ENCODE peak calls at places on chromosomes 2 and 18, in four cellular contexts. One of them, this sample, is unnamed.

GRCh38 chr18:3093624-3094354 is 80.8 kb upstream of the LPIN2 start:
- DNase-seq in pancreas: no peak
- DNase-seq in DND-41: no peak
- DNase-seq in lower lobe of right lung: no peak
- DNase-seq in this sample: no peak

GRCh38 chr2:164859251-164859818 is 17.7 kb upstream of the COBLL1 start:
- DNase-seq in pancreas: no peak
- DNase-seq in DND-41: no peak
- DNase-seq in lower lobe of right lung: no peak
- DNase-seq in this sample: no peak

GRCh38 chr2:230060672-230061293 is 7.9 kb downstream of the SLC16A14 start:
- DNase-seq in pancreas: no peak
- DNase-seq in DND-41: peak
- DNase-seq in lower lobe of right lung: no peak
- DNase-seq in this sample: no peak

GRCh38 chr18:24987933-24988840 is 363.8 kb downstream of the ZNF521 start:
- DNase-seq in pancreas: no peak
- DNase-seq in DND-41: no peak
- DNase-seq in lower lobe of right lung: no peak
- DNase-seq in this sample: no peak

GRCh38 chr2:191318037-191318728 is 73.0 kb downstream of the MYO1B start:
- DNase-seq in pancreas: no peak
- DNase-seq in DND-41: peak
- DNase-seq in lower lobe of right lung: no peak
- DNase-seq in this sample: no peak

GRCh38 chr18:78732273-78733210 is 247.1 kb upstream of the SALL3 start:
- DNase-seq in pancreas: no peak
- DNase-seq in DND-41: no peak
- DNase-seq in lower lobe of right lung: no peak
- DNase-seq in this sample: no peak

GRCh38 chr2:172339431-172340010 is 87.9 kb upstream of the ITGA6 start:
- DNase-seq in pancreas: no peak
- DNase-seq in DND-41: peak
- DNase-seq in lower lobe of right lung: no peak
- DNase-seq in this sample: no peak

GRCh38 chr2:152613235-152613634 is 104.0 kb downstream of the PRPF40A start:
- DNase-seq in pancreas: no peak
- DNase-seq in DND-41: no peak
- DNase-seq in lower lobe of right lung: no peak
- DNase-seq in this sample: peak

GRCh38 chr2:159035790-159036411 is 67.5 kb downstream of the TANC1 start:
- DNase-seq in pancreas: no peak
- DNase-seq in DND-41: peak
- DNase-seq in lower lobe of right lung: no peak
- DNase-seq in this sample: peak

GRCh38 chr18:51621103-51621969 is 423.9 kb upstream of the MEX3C start:
- DNase-seq in pancreas: peak
- DNase-seq in DND-41: peak
- DNase-seq in lower lobe of right lung: peak
- DNase-seq in this sample: peak
- H3K4me3 ChIP-seq in pancreas: no peak
- H3K4me3 ChIP-seq in DND-41: no peak
- H3K4me3 ChIP-seq in lower lobe of right lung: no peak
- H3K4me3 ChIP-seq in this sample: no peak

DNA sequence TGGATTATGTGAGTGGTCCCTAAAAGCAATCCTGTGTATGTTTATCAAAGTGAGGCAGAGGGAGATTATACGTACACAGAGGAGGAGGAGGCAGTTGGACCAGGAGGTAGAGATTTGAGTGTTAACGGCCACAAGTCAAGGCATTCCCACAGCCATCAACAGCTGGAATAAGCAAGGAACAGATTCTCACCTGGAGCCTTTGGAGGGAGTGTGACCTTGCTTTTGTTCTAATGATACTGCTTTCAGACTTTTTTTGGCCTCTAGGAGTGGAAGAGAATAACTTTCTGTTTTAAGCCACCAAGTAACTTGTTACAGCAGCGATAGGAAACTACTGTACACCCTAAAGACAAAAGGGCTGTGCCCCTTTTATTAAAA is 18.1 kb downstream of the LCLAT1 start:
- DNase-seq in pancreas: no peak
- DNase-seq in DND-41: no peak
- DNase-seq in lower lobe of right lung: no peak
- DNase-seq in this sample: no peak
- TF ChIP-seq CTCF in pancreas: no peak
- TF ChIP-seq CTCF in DND-41: no peak
- TF ChIP-seq CTCF in lower lobe of right lung: no peak
- TF ChIP-seq CTCF in this sample: no peak

GRCh38 chr18:76518543-76519155 is 23.6 kb upstream of the ZNF516 start:
- DNase-seq in pancreas: no peak
- DNase-seq in DND-41: no peak
- DNase-seq in lower lobe of right lung: peak
- DNase-seq in this sample: peak
- H3K4me3 ChIP-seq in pancreas: no peak
- H3K4me3 ChIP-seq in DND-41: no peak
- H3K4me3 ChIP-seq in lower lobe of right lung: peak
- H3K4me3 ChIP-seq in this sample: peak

GRCh38 chr2:186456941-186457340 is 29.1 kb upstream of the ZC3H15 start:
- DNase-seq in pancreas: no peak
- DNase-seq in DND-41: no peak
- DNase-seq in lower lobe of right lung: no peak
- DNase-seq in this sample: no peak

GRCh38 chr2:186457908-186458307 is 28.2 kb upstream of the ZC3H15 start:
- DNase-seq in pancreas: no peak
- DNase-seq in DND-41: peak
- DNase-seq in lower lobe of right lung: no peak
- DNase-seq in this sample: no peak

GRCh38 chr2:186455613-186456012 is 30.4 kb upstream of the ZC3H15 start:
- DNase-seq in pancreas: no peak
- DNase-seq in DND-41: no peak
- DNase-seq in lower lobe of right lung: no peak
- DNase-seq in this sample: no peak

GRCh38 chr2:186459009-186459408 is 27.1 kb upstream of the ZC3H15 start:
- DNase-seq in pancreas: no peak
- DNase-seq in DND-41: no peak
- DNase-seq in lower lobe of right lung: no peak
- DNase-seq in this sample: peak

DNA sequence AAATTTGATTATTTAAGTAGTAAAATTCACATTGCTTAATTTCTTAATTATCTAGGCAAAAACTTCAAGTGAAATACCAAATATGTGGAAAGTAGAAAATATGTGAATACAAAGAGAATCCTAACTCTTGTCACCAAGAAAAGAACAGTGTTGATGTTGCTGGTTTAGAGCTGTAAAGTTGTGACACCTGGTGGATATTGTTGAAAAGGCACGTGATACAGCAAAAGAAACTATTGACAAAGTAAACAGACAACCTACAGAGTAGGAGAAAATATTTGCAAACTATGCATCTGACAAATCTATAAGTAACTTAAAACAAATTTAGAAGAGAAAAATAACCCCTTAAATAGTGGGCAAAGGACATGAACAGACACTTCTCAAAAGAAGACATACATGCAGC is 25.6 kb upstream of the ZC3H15 start:
- DNase-seq in pancreas: no peak
- DNase-seq in DND-41: no peak
- DNase-seq in lower lobe of right lung: no peak
- DNase-seq in this sample: peak
- TF ChIP-seq CTCF in pancreas: no peak
- TF ChIP-seq CTCF in DND-41: peak
- TF ChIP-seq CTCF in lower lobe of right lung: peak
- TF ChIP-seq CTCF in this sample: peak

This sample was measured in GM12865.